ENCODE peak calls at places on chromosomes 5 and 9, in seven cellular contexts. H is M059J, U is memory B cell, B is ACHN, C is C1 segment of cervical spinal cord, Q is tibial nerve, X is AG09319. K is an unnamed sample.

GRCh38 chr9:81224166-81224858 is 465.0 kb downstream of the TLE1 start:
- DNase-seq in H (no peak), U (no peak), B (no peak), C (no peak), Q (no peak), X (no peak), K (no peak)

GRCh38 chr9:20640331-20641187 is 18.3 kb upstream of the MLLT3 start:
- DNase-seq in H (peak), U (peak), B (no peak), C (peak), Q (peak), X (no peak), K (no peak)

GRCh38 chr9:114112778-114113585 is 13.9 kb upstream of the KIF12 start:
- DNase-seq in H (peak), U (no peak), B (no peak), C (no peak), Q (peak), X (peak), K (no peak)

GRCh38 chr9:127397722-127398647 is 1.0 kb downstream of the SLC2A8 start:
- DNase-seq in H (peak), U (peak), B (peak), C (peak), Q (no peak), X (no peak), K (peak)

GRCh38 chr9:20476912-20477311 is 145.4 kb downstream of the MLLT3 start:
- DNase-seq in H (no peak), U (no peak), B (no peak), C (no peak), Q (no peak), X (no peak), K (no peak)

GRCh38 chr5:43121565-43122484 is 1.1 kb downstream of the ZNF131 start:
- DNase-seq in H (peak), U (no peak), B (peak), C (no peak), Q (no peak), X (no peak), K (no peak)

GRCh38 chr5:76544268-76544926 is 78.8 kb downstream of the F2RL2 start:
- DNase-seq in H (peak), U (no peak), B (peak), C (no peak), Q (no peak), X (no peak), K (peak)

GRCh38 chr5:111999286-111999685 is 242.3 kb upstream of the NREP start:
- DNase-seq in H (peak), U (no peak), B (no peak), C (no peak), Q (no peak), X (no peak), K (no peak)

GRCh38 chr9:135778421-135778820 is 76.4 kb downstream of the KCNT1 start:
- DNase-seq in H (no peak), U (no peak), B (no peak), C (no peak), Q (no peak), X (no peak), K (no peak)

GRCh38 chr5:134793111-134793510 is 34.5 kb downstream of the DDX46 start:
- DNase-seq in H (no peak), U (no peak), B (no peak), C (no peak), Q (no peak), X (no peak), K (no peak)

GRCh38 chr5:104635216-104635615 is 1072.6 kb upstream of the NUDT12 start:
- DNase-seq in H (peak), U (no peak), B (peak), C (no peak), Q (no peak), X (no peak), K (no peak)

GRCh38 chr9:35680331-35681105 is 6.8 kb downstream of the CA9 start:
- DNase-seq in H (peak), U (no peak), B (no peak), C (no peak), Q (no peak), X (peak), K (no peak)

GRCh38 chr5:14200312-14200990 is 57.3 kb downstream of the TRIO start:
- DNase-seq in H (no peak), U (no peak), B (no peak), C (no peak), Q (no peak), X (no peak), K (no peak)

GRCh38 chr9:116662633-116663032 is 24.5 kb upstream of the TRIM32 start:
- DNase-seq in H (no peak), U (no peak), B (no peak), C (no peak), Q (no peak), X (no peak), K (no peak)

GRCh38 chr5:127029513-127030258 is 672 bp downstream of the MARCHF3 start:
- DNase-seq in H (peak), U (peak), B (peak), C (peak), Q (peak), X (no peak), K (peak)

GRCh38 chr5:141869040-141869439 is 9.2 kb downstream of the PCDH1 start:
- DNase-seq in H (no peak), U (no peak), B (no peak), C (no peak), Q (no peak), X (no peak), K (no peak)

GRCh38 chr5:178462846-178463245 is 127.3 kb downstream of the COL23A1 start:
- DNase-seq in H (no peak), U (no peak), B (peak), C (no peak), Q (no peak), X (no peak), K (no peak)

GRCh38 chr9:35616681-35617459 is 1.3 kb downstream of the CD72 start:
- DNase-seq in H (peak), U (peak), B (peak), C (no peak), Q (peak), X (no peak), K (peak)

GRCh38 chr5:148653840-148654781 is at the start of gene HTR4:
- DNase-seq in H (no peak), U (no peak), B (no peak), C (no peak), Q (no peak), X (no peak), K (peak)

GRCh38 chr5:16542275-16542674 is 74.5 kb downstream of the RETREG1 start:
- DNase-seq in H (no peak), U (no peak), B (no peak), C (no peak), Q (no peak), X (no peak), K (no peak)

K was measured in endothelial cell.